ENCODE peak calls at places on chromosomes 6 and 20, in four cellular contexts. Q is cardiac fibroblast, L is fibroblast of mammary gland, R is GM06990. G is an unnamed sample.

GRCh38 chr6:35086282-35086632 is 54.9 kb downstream of the TCP11 start:
- DNase-seq in R (no peak), L (no peak), Q (no peak), G (no peak)

GRCh38 chr20:20079102-20079784 is 26.9 kb downstream of the CFAP61 start:
- DNase-seq in L (no peak), Q (no peak), R (no peak), G (no peak)

GRCh38 chr20:47196091-47197081 is 160.1 kb downstream of the ZMYND8 start:
- DNase-seq in Q (peak), L (peak), R (peak), G (peak)

GRCh38 chr6:135935951-135936601 is 84.6 kb downstream of the PDE7B start:
- DNase-seq in R (no peak), L (peak), Q (peak), G (no peak)

GRCh38 chr6:96301781-96302180 is 219.8 kb upstream of the UFL1 start:
- DNase-seq in Q (no peak), R (no peak), L (no peak), G (no peak)

GRCh38 chr6:63789699-63790098 is 154.1 kb downstream of the PHF3 start:
- DNase-seq in R (no peak), Q (no peak), L (peak), G (no peak)

GRCh38 chr6:135397172-135397952 is 100.2 kb downstream of the AHI1 start:
- DNase-seq in L (no peak), Q (no peak), R (no peak), G (no peak)

GRCh38 chr6:3755637-3756515 is 4.4 kb upstream of the PXDC1 start:
- DNase-seq in L (no peak), Q (no peak), R (no peak), G (no peak)

GRCh38 chr6:8814440-8815000 is 379.2 kb upstream of the SLC35B3 start:
- DNase-seq in Q (no peak), L (no peak), R (no peak), G (no peak)

GRCh38 chr20:39893013-39893685 is 795.9 kb downstream of the MAFB start:
- DNase-seq in R (no peak), L (peak), Q (no peak), G (no peak)

GRCh38 chr6:33860706-33861474 is 57.1 kb upstream of the MLN start:
- DNase-seq in L (peak), Q (peak), R (no peak), G (no peak)

GRCh38 chr6:64926051-64926450 is 781.0 kb downstream of the EYS start:
- DNase-seq in R (no peak), L (no peak), Q (no peak), G (no peak)

GRCh38 chr20:10667077-10667401 is 6.8 kb downstream of the JAG1 start:
- DNase-seq in R (no peak), Q (no peak), L (no peak), G (no peak)

GRCh38 chr20:58274384-58274783 is 35.1 kb upstream of the RAB22A start:
- DNase-seq in L (no peak), Q (no peak), R (no peak), G (no peak)

GRCh38 chr6:47630587-47630986 is 67.8 kb upstream of the ADGRF4 start:
- DNase-seq in L (no peak), R (no peak), Q (no peak), G (no peak)

GRCh38 chr6:15763827-15764226 is 101.0 kb upstream of the DTNBP1 start:
- DNase-seq in R (no peak), L (peak), Q (peak), G (no peak)

GRCh38 chr6:44701637-44702101 is 314.2 kb downstream of the CDC5L start:
- DNase-seq in Q (peak), R (no peak), L (peak), G (no peak)

GRCh38 chr6:2739335-2739734 is 11.4 kb downstream of the MYLK4 start:
- DNase-seq in Q (peak), R (no peak), L (peak), G (no peak)

GRCh38 chr6:710601-711571 is 17.9 kb upstream of the EXOC2 start:
- DNase-seq in Q (peak), L (peak), R (peak), G (peak)
- TF ChIP-seq CTCF in Q (no peak), L (no peak), R (no peak), G (no peak)

GRCh38 chr6:139996253-139996834 is 621.9 kb upstream of the CITED2 start:
- DNase-seq in R (no peak), L (no peak), Q (no peak), G (peak)
- TF ChIP-seq CTCF in R (peak), L (no peak), Q (no peak), G (no peak)

GRCh38 chr6:7389451-7390217 is at the start of the genes CAGE1 and RIOK1:
- DNase-seq in Q (peak), L (peak), R (peak), G (peak)
- TF ChIP-seq CTCF in Q (no peak), L (peak), R (no peak), G (no peak)

GRCh38 chr6:40854592-40854991 is 184.4 kb downstream of the UNC5CL start:
- DNase-seq in L (no peak), R (no peak), Q (no peak), G (no peak)

GRCh38 chr6:40855481-40855880 is 183.5 kb downstream of the UNC5CL start:
- DNase-seq in L (no peak), R (no peak), Q (no peak), G (no peak)

GRCh38 chr6:40856271-40856670 is 182.8 kb downstream of the UNC5CL start:
- DNase-seq in L (no peak), R (no peak), Q (no peak), G (no peak)

GRCh38 chr6:40848868-40849524 is 190.0 kb downstream of the UNC5CL start:
- DNase-seq in L (no peak), Q (no peak), R (no peak), G (no peak)

DNA sequence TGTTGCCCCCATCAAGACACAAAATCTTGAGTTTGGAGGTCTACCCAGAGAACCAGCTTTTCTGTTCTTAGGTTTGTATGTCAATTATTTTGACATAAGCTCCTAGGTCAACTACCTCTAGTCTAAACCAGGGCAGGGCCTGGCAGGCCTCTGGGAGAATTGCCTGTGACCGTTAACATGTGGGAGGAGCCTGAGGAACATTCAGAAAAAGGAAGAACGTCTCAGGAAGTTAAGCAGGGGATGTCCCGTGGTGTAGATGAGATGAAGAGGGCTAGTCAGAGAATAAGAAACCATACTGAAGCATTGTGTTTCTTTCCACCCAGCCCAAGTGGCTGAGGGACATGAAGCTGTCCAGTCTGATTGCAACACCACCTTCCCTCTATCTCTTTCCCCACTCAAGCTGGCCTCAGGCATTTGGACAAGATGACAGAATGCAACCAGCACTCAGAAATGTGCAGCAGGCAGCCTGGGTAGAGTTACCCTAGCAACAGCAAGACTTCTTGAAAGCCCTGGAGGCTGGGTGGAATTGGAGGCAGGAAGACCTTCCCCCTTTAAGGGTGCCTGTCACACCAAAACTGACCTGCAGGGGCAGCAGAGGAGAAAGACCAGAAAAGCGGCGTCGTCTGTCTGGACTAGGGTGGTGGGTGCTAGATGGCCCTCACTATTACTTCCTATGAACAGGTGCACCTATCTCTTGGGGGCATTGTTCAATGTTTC is 186.2 kb downstream of the UNC5CL start:
- DNase-seq in R (no peak), L (no peak), Q (peak), G (no peak)
- TF ChIP-seq CTCF in R (peak), L (peak), Q (peak), G (no peak)

GRCh38 chr20:48657426-48658197 is 170.2 kb downstream of the PREX1 start:
- DNase-seq in L (peak), Q (peak), R (peak), G (peak)
- TF ChIP-seq CTCF in L (peak), Q (peak), R (peak), G (peak)

G was measured in GM10248.